ENCODE peak calls at places on chromosomes 5 and 9, in seven cellular contexts. One of them, this sample, is unnamed.

GRCh38 chr9:92723299-92723625 is 41.4 kb downstream of the BICD2 start:
- DNase-seq in sigmoid colon: no peak
- DNase-seq in ovary: no peak
- DNase-seq in A549: no peak
- DNase-seq in stomach: no peak
- DNase-seq in esophagus squamous epithelium: no peak
- DNase-seq in Peyer's patch: no peak
- DNase-seq in this sample: no peak

GRCh38 chr9:36154213-36154952 is 14.8 kb upstream of the CCIN start:
- DNase-seq in sigmoid colon: peak; percentile 81
- DNase-seq in ovary: no peak
- DNase-seq in A549: peak; percentile 66
- DNase-seq in stomach: no peak
- DNase-seq in esophagus squamous epithelium: no peak
- DNase-seq in Peyer's patch: no peak
- DNase-seq in this sample: no peak

GRCh38 chr5:143418140-143418866 is 14.8 kb upstream of the NR3C1 start:
- DNase-seq in sigmoid colon: no peak
- DNase-seq in ovary: no peak
- DNase-seq in A549: no peak
- DNase-seq in stomach: no peak
- DNase-seq in esophagus squamous epithelium: no peak
- DNase-seq in Peyer's patch: no peak
- DNase-seq in this sample: no peak

GRCh38 chr5:120449501-120449900 is 14.6 kb upstream of the PRR16 start:
- DNase-seq in sigmoid colon: no peak
- DNase-seq in ovary: no peak
- DNase-seq in A549: no peak
- DNase-seq in stomach: no peak
- DNase-seq in esophagus squamous epithelium: no peak
- DNase-seq in Peyer's patch: no peak
- DNase-seq in this sample: no peak

GRCh38 chr5:96014395-96014794 is 52.7 kb upstream of the ELL2 start:
- DNase-seq in sigmoid colon: no peak
- DNase-seq in ovary: no peak
- DNase-seq in A549: no peak
- DNase-seq in stomach: no peak
- DNase-seq in esophagus squamous epithelium: no peak
- DNase-seq in Peyer's patch: no peak
- DNase-seq in this sample: no peak

GRCh38 chr5:135551593-135552447 is 16.1 kb upstream of the NEUROG1 start:
- DNase-seq in sigmoid colon: peak; percentile 76
- DNase-seq in ovary: peak; percentile 46
- DNase-seq in A549: peak; percentile 75
- DNase-seq in stomach: peak; percentile 78
- DNase-seq in esophagus squamous epithelium: no peak
- DNase-seq in Peyer's patch: no peak
- DNase-seq in this sample: peak; percentile 57

GRCh38 chr5:72845889-72846288 is 29.4 kb downstream of the TNPO1 start:
- DNase-seq in sigmoid colon: no peak
- DNase-seq in ovary: no peak
- DNase-seq in A549: no peak
- DNase-seq in stomach: no peak
- DNase-seq in esophagus squamous epithelium: no peak
- DNase-seq in Peyer's patch: no peak
- DNase-seq in this sample: no peak

GRCh38 chr5:66848749-66849641 is 252.8 kb downstream of the MAST4 start:
- DNase-seq in sigmoid colon: no peak
- DNase-seq in ovary: no peak
- DNase-seq in A549: no peak
- DNase-seq in stomach: no peak
- DNase-seq in esophagus squamous epithelium: no peak
- DNase-seq in Peyer's patch: no peak
- DNase-seq in this sample: no peak

GRCh38 chr9:28648723-28649122 is 1075.4 kb upstream of the C9orf72 start:
- DNase-seq in sigmoid colon: no peak
- DNase-seq in ovary: no peak
- DNase-seq in A549: peak; percentile 25
- DNase-seq in stomach: no peak
- DNase-seq in esophagus squamous epithelium: no peak
- DNase-seq in Peyer's patch: no peak
- DNase-seq in this sample: no peak

GRCh38 chr5:172496671-172497371 is 42.5 kb upstream of the SH3PXD2B start:
- DNase-seq in sigmoid colon: peak; percentile 72
- DNase-seq in ovary: no peak
- DNase-seq in A549: no peak
- DNase-seq in stomach: no peak
- DNase-seq in esophagus squamous epithelium: no peak
- DNase-seq in Peyer's patch: no peak
- DNase-seq in this sample: no peak

GRCh38 chr5:139700711-139701693 is 52.9 kb downstream of the CXXC5 start:
- DNase-seq in sigmoid colon: peak; percentile 64
- DNase-seq in ovary: no peak
- DNase-seq in A549: no peak
- DNase-seq in stomach: no peak
- DNase-seq in esophagus squamous epithelium: no peak
- DNase-seq in Peyer's patch: no peak
- DNase-seq in this sample: no peak

GRCh38 chr5:66828551-66829421 is 232.6 kb downstream of the MAST4 start:
- DNase-seq in sigmoid colon: peak; percentile 80
- DNase-seq in ovary: peak; percentile 54
- DNase-seq in A549: no peak
- DNase-seq in stomach: peak; percentile 64
- DNase-seq in esophagus squamous epithelium: peak; percentile 6
- DNase-seq in Peyer's patch: peak; percentile 53
- DNase-seq in this sample: peak; percentile 51

GRCh38 chr9:75265525-75265972 is 177.2 kb downstream of the OSTF1 start:
- DNase-seq in sigmoid colon: no peak
- DNase-seq in ovary: no peak
- DNase-seq in A549: peak; percentile 36
- DNase-seq in stomach: peak; percentile 38
- DNase-seq in esophagus squamous epithelium: no peak
- DNase-seq in Peyer's patch: no peak
- DNase-seq in this sample: peak; percentile 59

GRCh38 chr9:2126331-2126789 is 111.2 kb downstream of the SMARCA2 start:
- DNase-seq in sigmoid colon: peak; percentile 73
- DNase-seq in ovary: peak; percentile 63
- DNase-seq in A549: no peak
- DNase-seq in stomach: no peak
- DNase-seq in esophagus squamous epithelium: no peak
- DNase-seq in Peyer's patch: no peak
- DNase-seq in this sample: no peak

GRCh38 chr5:56306433-56307150 is 73.5 kb upstream of the ANKRD55 start:
- DNase-seq in sigmoid colon: no peak
- DNase-seq in ovary: no peak
- DNase-seq in A549: no peak
- DNase-seq in stomach: no peak
- DNase-seq in esophagus squamous epithelium: no peak
- DNase-seq in Peyer's patch: no peak
- DNase-seq in this sample: no peak

GRCh38 chr5:112614986-112615385 is 122.7 kb upstream of the APC start:
- DNase-seq in sigmoid colon: no peak
- DNase-seq in ovary: no peak
- DNase-seq in A549: no peak
- DNase-seq in stomach: no peak
- DNase-seq in esophagus squamous epithelium: no peak
- DNase-seq in Peyer's patch: no peak
- DNase-seq in this sample: no peak

DNA sequence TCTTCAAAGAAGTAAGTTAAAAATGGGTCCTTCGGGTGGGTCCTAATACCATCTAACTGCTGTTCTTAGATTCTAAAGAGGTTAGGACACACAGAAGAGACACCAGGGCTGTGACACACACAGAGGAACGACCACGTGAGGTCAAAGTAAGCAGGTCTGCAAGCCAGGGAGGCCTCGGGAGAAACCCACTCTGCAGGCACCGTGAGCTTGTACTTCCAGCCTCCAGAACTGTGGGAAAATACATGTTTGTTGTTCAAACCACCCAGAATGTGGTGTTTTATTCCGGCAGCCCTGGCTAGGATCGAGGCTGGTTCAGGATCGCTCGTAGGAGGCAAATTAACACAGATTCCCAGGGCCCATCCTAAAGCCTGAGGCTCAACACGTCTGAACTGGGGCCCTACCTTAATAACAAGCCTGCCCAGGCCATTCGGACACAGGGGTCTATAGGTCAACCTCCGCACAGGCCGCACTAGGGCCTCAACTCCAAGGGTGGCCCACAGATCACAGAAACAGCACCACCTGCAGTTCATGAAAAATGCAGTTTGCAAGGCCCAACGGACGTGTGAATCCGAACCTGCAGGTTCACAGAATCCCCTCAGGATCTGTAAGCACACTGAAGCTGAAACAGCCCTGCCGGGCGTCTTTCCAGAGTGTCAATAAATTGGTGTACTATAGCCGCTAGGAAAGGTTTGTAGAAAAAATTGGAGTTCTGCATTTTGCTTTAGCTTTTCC is 7.1 kb downstream of the MED10 start:
- DNase-seq in sigmoid colon: no peak
- DNase-seq in ovary: no peak
- DNase-seq in A549: no peak
- DNase-seq in stomach: no peak
- DNase-seq in esophagus squamous epithelium: no peak
- DNase-seq in Peyer's patch: no peak
- DNase-seq in this sample: no peak
- TF ChIP-seq POLR2A in sigmoid colon: no peak
- TF ChIP-seq POLR2A in ovary: no peak
- TF ChIP-seq POLR2A in A549: no peak
- TF ChIP-seq POLR2A in stomach: no peak
- TF ChIP-seq POLR2A in esophagus squamous epithelium: no peak
- TF ChIP-seq POLR2A in Peyer's patch: no peak
- TF ChIP-seq POLR2A in this sample: no peak

GRCh38 chr5:118698774-118699173 is 289.6 kb downstream of the DTWD2 start:
- DNase-seq in sigmoid colon: no peak
- DNase-seq in ovary: no peak
- DNase-seq in A549: no peak
- DNase-seq in stomach: no peak
- DNase-seq in esophagus squamous epithelium: no peak
- DNase-seq in Peyer's patch: no peak
- DNase-seq in this sample: no peak
- TF ChIP-seq CTCF in sigmoid colon: no peak
- TF ChIP-seq CTCF in ovary: no peak
- TF ChIP-seq CTCF in A549: no peak
- TF ChIP-seq CTCF in stomach: no peak
- TF ChIP-seq CTCF in esophagus squamous epithelium: no peak
- TF ChIP-seq CTCF in Peyer's patch: no peak
- TF ChIP-seq CTCF in this sample: no peak

GRCh38 chr5:158573829-158574228 is 525.9 kb downstream of the EBF1 start:
- DNase-seq in sigmoid colon: no peak
- DNase-seq in ovary: no peak
- DNase-seq in A549: no peak
- DNase-seq in stomach: no peak
- DNase-seq in esophagus squamous epithelium: no peak
- DNase-seq in Peyer's patch: no peak
- DNase-seq in this sample: no peak
- H3K4me3 ChIP-seq in sigmoid colon: no peak overlapping the region
- H3K4me3 ChIP-seq in ovary: no peak overlapping the region
- H3K4me3 ChIP-seq in A549: no peak overlapping the region
- H3K4me3 ChIP-seq in stomach: no peak overlapping the region
- H3K4me3 ChIP-seq in esophagus squamous epithelium: no peak overlapping the region
- H3K4me3 ChIP-seq in Peyer's patch: no peak overlapping the region
- H3K4me3 ChIP-seq in this sample: no peak overlapping the region

GRCh38 chr9:129140397-129141065 is 29.3 kb downstream of the PTPA start:
- DNase-seq in sigmoid colon: peak; percentile 79
- DNase-seq in ovary: peak; percentile 67
- DNase-seq in A549: peak; percentile 35
- DNase-seq in stomach: peak; percentile 73
- DNase-seq in esophagus squamous epithelium: no peak
- DNase-seq in Peyer's patch: peak; percentile 73
- DNase-seq in this sample: no peak
- TF ChIP-seq POLR2A in sigmoid colon: peak; percentile 5
- TF ChIP-seq POLR2A in ovary: no peak
- TF ChIP-seq POLR2A in A549: peak; percentile 41
- TF ChIP-seq POLR2A in stomach: no peak
- TF ChIP-seq POLR2A in esophagus squamous epithelium: peak; percentile 8
- TF ChIP-seq POLR2A in Peyer's patch: no peak
- TF ChIP-seq POLR2A in this sample: no peak

DNA sequence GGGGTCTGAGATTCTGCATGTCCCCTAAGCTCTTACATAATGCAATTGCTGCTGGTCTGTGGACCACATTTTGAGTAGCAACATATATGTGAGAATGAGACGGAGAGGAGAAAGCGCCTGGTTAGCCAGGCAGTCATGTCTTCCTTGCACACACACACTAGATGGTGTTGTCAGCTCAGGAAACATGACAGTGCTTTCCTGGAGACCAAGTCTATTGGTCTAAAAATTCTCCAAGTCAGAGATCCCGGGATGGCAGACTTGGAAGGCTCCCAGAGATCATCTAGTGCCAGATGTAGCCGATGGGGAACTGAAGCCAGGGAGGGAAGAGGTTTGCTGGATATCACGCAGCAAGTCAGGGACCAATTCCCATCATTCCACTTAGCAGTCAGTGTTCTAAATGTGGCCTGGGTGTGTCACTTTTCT is 53.4 kb downstream of the GALNT12 start:
- DNase-seq in sigmoid colon: peak; percentile 92
- DNase-seq in ovary: peak; percentile 66
- DNase-seq in A549: peak; percentile 48
- DNase-seq in stomach: peak; percentile 31
- DNase-seq in esophagus squamous epithelium: no peak
- DNase-seq in Peyer's patch: no peak
- DNase-seq in this sample: no peak
- TF ChIP-seq CTCF in sigmoid colon: peak; percentile 62
- TF ChIP-seq CTCF in ovary: peak; percentile 58
- TF ChIP-seq CTCF in A549: peak; percentile 21
- TF ChIP-seq CTCF in stomach: peak; percentile 50
- TF ChIP-seq CTCF in esophagus squamous epithelium: peak; percentile 13
- TF ChIP-seq CTCF in Peyer's patch: no peak
- TF ChIP-seq CTCF in this sample: peak; percentile 34

GRCh38 chr5:45696206-45696836 is at the start of gene HCN1:
- DNase-seq in sigmoid colon: peak; percentile 76
- DNase-seq in ovary: peak; percentile 75
- DNase-seq in A549: peak; percentile 65
- DNase-seq in stomach: peak; percentile 60
- DNase-seq in esophagus squamous epithelium: no peak
- DNase-seq in Peyer's patch: peak; percentile 80
- DNase-seq in this sample: peak; percentile 86
- H3K4me3 ChIP-seq in sigmoid colon: peak within 1 kb of the TSS; percentile 42
- H3K4me3 ChIP-seq in ovary: no peak within 1 kb of the TSS
- H3K4me3 ChIP-seq in A549: peak within 1 kb of the TSS; percentile 38
- H3K4me3 ChIP-seq in stomach: peak within 1 kb of the TSS; percentile 32
- H3K4me3 ChIP-seq in esophagus squamous epithelium: peak within 1 kb of the TSS; percentile 44
- H3K4me3 ChIP-seq in Peyer's patch: no peak within 1 kb of the TSS
- H3K4me3 ChIP-seq in this sample: peak within 1 kb of the TSS; percentile 28

GRCh38 chr9:94256007-94256406 is 3.1 kb upstream of the ZNF169 start:
- DNase-seq in sigmoid colon: no peak
- DNase-seq in ovary: no peak
- DNase-seq in A549: no peak
- DNase-seq in stomach: no peak
- DNase-seq in esophagus squamous epithelium: no peak
- DNase-seq in Peyer's patch: no peak
- DNase-seq in this sample: no peak

GRCh38 chr9:94259077-94259847 is at the start of gene ZNF169:
- DNase-seq in sigmoid colon: peak; percentile 96
- DNase-seq in ovary: peak; percentile 92
- DNase-seq in A549: peak; percentile 87
- DNase-seq in stomach: peak; percentile 93
- DNase-seq in esophagus squamous epithelium: peak; percentile 58
- DNase-seq in Peyer's patch: peak; percentile 92
- DNase-seq in this sample: peak; percentile 92
- TF ChIP-seq POLR2A in sigmoid colon: no peak
- TF ChIP-seq POLR2A in ovary: peak; percentile 34
- TF ChIP-seq POLR2A in A549: peak; percentile 83
- TF ChIP-seq POLR2A in stomach: no peak
- TF ChIP-seq POLR2A in esophagus squamous epithelium: no peak
- TF ChIP-seq POLR2A in Peyer's patch: peak; percentile 38
- TF ChIP-seq POLR2A in this sample: peak; percentile 24